ENCODE peak calls at places on chromosomes 6 and 20, in seven cellular contexts. V is aorta, U is RWPE2, P is heart left ventricle, Y is tibial nerve, J is adrenal gland, T is psoas muscle. H is an unnamed sample.

GRCh38 chr20:54694516-54694915 is 219.1 kb downstream of the DOK5 start:
- DNase-seq in V (no peak), U (no peak), P (no peak), Y (no peak), J (no peak), T (no peak), H (no peak)

GRCh38 chr20:38825901-38826625 is 20.6 kb downstream of the PPP1R16B start:
- DNase-seq in V (no peak), U (no peak), P (no peak), Y (no peak), J (no peak), T (no peak), H (peak)

GRCh38 chr6:42075159-42075838 is 25.0 kb downstream of the TAF8 start:
- DNase-seq in V (peak), U (no peak), P (peak), Y (peak), J (peak), T (peak), H (no peak)

GRCh38 chr20:46998497-46999190 is 104.0 kb downstream of the EYA2 start:
- DNase-seq in V (no peak), U (no peak), P (no peak), Y (no peak), J (no peak), T (no peak), H (no peak)

GRCh38 chr6:51934098-51934497 is 153.3 kb downstream of the PKHD1 start:
- DNase-seq in V (no peak), U (no peak), P (no peak), Y (no peak), J (no peak), T (no peak), H (no peak)

GRCh38 chr6:80523531-80523970 is 417.1 kb downstream of the BCKDHB start:
- DNase-seq in V (peak), U (no peak), P (no peak), Y (no peak), J (peak), T (peak), H (no peak)

GRCh38 chr20:63183422-63184146 is 32.3 kb downstream of the YTHDF1 start:
- DNase-seq in V (no peak), U (no peak), P (no peak), Y (no peak), J (peak), T (no peak), H (no peak)

GRCh38 chr6:145977881-145978280 is 13.7 kb upstream of the SHPRH start:
- DNase-seq in V (no peak), U (no peak), P (no peak), Y (no peak), J (no peak), T (no peak), H (no peak)

GRCh38 chr6:89828988-89829590 is 591 bp upstream of the CASP8AP2 start:
- DNase-seq in V (no peak), U (no peak), P (no peak), Y (no peak), J (peak), T (no peak), H (no peak)

GRCh38 chr6:148842631-148843030 is 95.8 kb downstream of the UST start:
- DNase-seq in V (no peak), U (no peak), P (no peak), Y (no peak), J (no peak), T (no peak), H (no peak)

GRCh38 chr20:37500311-37500710 is 20.7 kb upstream of the NNAT start:
- DNase-seq in V (no peak), U (peak), P (no peak), Y (no peak), J (no peak), T (no peak), H (no peak)

GRCh38 chr6:142013875-142014495 is 118.7 kb upstream of the GJE1 start:
- DNase-seq in V (no peak), U (no peak), P (no peak), Y (no peak), J (no peak), T (no peak), H (no peak)

GRCh38 chr20:33732166-33732970 is 572 bp downstream of the ZNF341 start:
- DNase-seq in V (peak), U (peak), P (no peak), Y (peak), J (peak), T (peak), H (peak)

GRCh38 chr6:106508836-106509235 is 120.5 kb downstream of the RTN4IP1 start:
- DNase-seq in V (no peak), U (no peak), P (no peak), Y (no peak), J (no peak), T (no peak), H (peak)

GRCh38 chr20:25510202-25510601 is 75.1 kb downstream of the NINL start:
- DNase-seq in V (no peak), U (no peak), P (no peak), Y (no peak), J (no peak), T (no peak), H (no peak)

GRCh38 chr20:32980131-32980941 is 23.9 kb downstream of the SUN5 start:
- DNase-seq in V (no peak), U (peak), P (no peak), Y (peak), J (no peak), T (no peak), H (no peak)

GRCh38 chr20:47455133-47456040 is 46.3 kb upstream of the NCOA3 start:
- DNase-seq in V (no peak), U (no peak), P (no peak), Y (no peak), J (no peak), T (no peak), H (no peak)

GRCh38 chr6:137206562-137206961 is 12.6 kb downstream of the IFNGR1 start:
- DNase-seq in V (no peak), U (no peak), P (no peak), Y (no peak), J (no peak), T (no peak), H (no peak)

GRCh38 chr6:87484491-87484890 is 11.7 kb downstream of the SLC35A1 start:
- DNase-seq in V (no peak), U (no peak), P (no peak), Y (no peak), J (no peak), T (no peak), H (no peak)

GRCh38 chr6:147095316-147095715 is 108.9 kb upstream of the STXBP5 start:
- DNase-seq in V (no peak), U (no peak), P (no peak), Y (no peak), J (no peak), T (no peak), H (no peak)

GRCh38 chr20:57959589-57959988 is 249.8 kb upstream of the PMEPA1 start:
- DNase-seq in V (no peak), U (no peak), P (no peak), Y (no peak), J (no peak), T (no peak), H (no peak)

GRCh38 chr6:143772662-143773061 is 70.5 kb upstream of the LTV1 start:
- DNase-seq in V (no peak), U (no peak), P (no peak), Y (no peak), J (no peak), T (no peak), H (no peak)

GRCh38 chr6:137222376-137222775 is 3.2 kb upstream of the IFNGR1 start:
- DNase-seq in V (no peak), U (no peak), P (no peak), Y (no peak), J (no peak), T (no peak), H (no peak)

GRCh38 chr6:30062471-30063178 is 1.6 kb downstream of the POLR1H start:
- DNase-seq in V (no peak), U (no peak), P (no peak), Y (no peak), J (no peak), T (no peak), H (no peak)
- H3K4me3 ChIP-seq in V (no peak), U (no peak), P (peak), Y (no peak), J (no peak), T (peak), H (peak)

GRCh38 chr6:32855467-32856174 is 1.6 kb downstream of the PSMB9 start:
- DNase-seq in V (no peak), U (no peak), P (no peak), Y (no peak), J (no peak), T (no peak), H (no peak)
- H3K4me3 ChIP-seq in V (no peak), U (no peak), P (peak), Y (no peak), J (no peak), T (peak), H (no peak)

GRCh38 chr6:46130665-46131064 is 876 bp downstream of the ENPP4 start:
- DNase-seq in V (no peak), U (no peak), P (no peak), Y (no peak), J (no peak), T (no peak), H (no peak)
- H3K4me3 ChIP-seq in V (peak), U (peak), P (peak), Y (peak), J (no peak), T (peak), H (no peak)

DNA sequence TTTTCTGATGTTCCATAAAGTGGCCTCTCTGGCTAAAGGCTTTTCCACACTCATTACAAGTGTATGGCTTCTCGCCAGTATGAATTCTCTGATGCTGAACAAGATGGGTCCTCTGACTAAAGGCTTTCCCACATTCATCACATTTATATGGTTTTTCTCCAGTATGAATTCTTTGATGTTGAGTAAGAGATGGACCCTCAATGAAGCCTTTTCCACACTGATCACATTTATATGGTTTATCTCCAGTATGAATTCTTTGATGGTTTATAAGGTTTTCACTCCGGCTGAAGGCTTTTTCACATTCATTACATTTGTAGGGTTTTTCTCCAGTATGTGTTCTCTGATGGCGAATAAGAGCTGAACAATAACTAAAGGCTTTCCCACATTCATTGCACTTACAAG is 20.4 kb downstream of the ZNF184 start:
- DNase-seq in V (no peak), U (no peak), P (no peak), Y (no peak), J (no peak), T (no peak), H (no peak)
- H3K4me3 ChIP-seq in V (no peak), U (no peak), P (no peak), Y (no peak), J (no peak), T (no peak), H (no peak)